ENCODE peak calls at places on chromosomes 5 and 9, in nine cellular contexts. One of them, this sample, is unnamed.

GRCh38 chr9:96203867-96204412 is 98.0 kb downstream of the HSD17B3 start:
- DNase-seq in astrocyte of the hippocampus: no peak
- DNase-seq in iris pigment epithelial cell: no peak
- DNase-seq in caudate nucleus: no peak
- DNase-seq in bronchial epithelial cell: no peak
- DNase-seq in cardiac muscle cell: peak; percentile 13
- DNase-seq in left kidney: peak; percentile 47
- DNase-seq in NCI-H774: no peak
- DNase-seq in GM19239: no peak
- DNase-seq in this sample: no peak

GRCh38 chr9:20551835-20552234 is 70.5 kb downstream of the MLLT3 start:
- DNase-seq in iris pigment epithelial cell: no peak
- DNase-seq in caudate nucleus: no peak
- DNase-seq in NCI-H774: no peak
- DNase-seq in cardiac muscle cell: no peak
- DNase-seq in astrocyte of the hippocampus: no peak
- DNase-seq in bronchial epithelial cell: peak; percentile 64
- DNase-seq in GM19239: peak; percentile 12
- DNase-seq in left kidney: peak; percentile 70
- DNase-seq in this sample: no peak

GRCh38 chr5:135155616-135156214 is 121.7 kb upstream of the PITX1 start:
- DNase-seq in bronchial epithelial cell: peak; percentile 21
- DNase-seq in NCI-H774: peak; percentile 9
- DNase-seq in GM19239: no peak
- DNase-seq in caudate nucleus: no peak
- DNase-seq in iris pigment epithelial cell: no peak
- DNase-seq in left kidney: no peak
- DNase-seq in cardiac muscle cell: no peak
- DNase-seq in astrocyte of the hippocampus: no peak
- DNase-seq in this sample: no peak

GRCh38 chr9:119298076-119298853 is 71.0 kb downstream of the BRINP1 start:
- DNase-seq in NCI-H774: no peak
- DNase-seq in iris pigment epithelial cell: no peak
- DNase-seq in GM19239: no peak
- DNase-seq in left kidney: no peak
- DNase-seq in caudate nucleus: no peak
- DNase-seq in astrocyte of the hippocampus: no peak
- DNase-seq in bronchial epithelial cell: peak; percentile 0
- DNase-seq in cardiac muscle cell: no peak
- DNase-seq in this sample: no peak

GRCh38 chr9:120892177-120892747 is 15.3 kb upstream of the PHF19 start:
- DNase-seq in bronchial epithelial cell: no peak
- DNase-seq in left kidney: no peak
- DNase-seq in GM19239: no peak
- DNase-seq in cardiac muscle cell: no peak
- DNase-seq in iris pigment epithelial cell: no peak
- DNase-seq in caudate nucleus: no peak
- DNase-seq in NCI-H774: no peak
- DNase-seq in astrocyte of the hippocampus: no peak
- DNase-seq in this sample: no peak

GRCh38 chr5:89967806-89968444 is 441.6 kb downstream of the CETN3 start:
- DNase-seq in left kidney: no peak
- DNase-seq in NCI-H774: no peak
- DNase-seq in caudate nucleus: no peak
- DNase-seq in astrocyte of the hippocampus: peak; percentile 31
- DNase-seq in iris pigment epithelial cell: peak; percentile 79
- DNase-seq in cardiac muscle cell: peak; percentile 66
- DNase-seq in bronchial epithelial cell: peak; percentile 42
- DNase-seq in GM19239: no peak
- DNase-seq in this sample: peak; percentile 69

GRCh38 chr9:32550046-32550608 is 2.0 kb upstream of the SMIM27 start:
- DNase-seq in NCI-H774: no peak
- DNase-seq in iris pigment epithelial cell: peak; percentile 60
- DNase-seq in bronchial epithelial cell: peak; percentile 30
- DNase-seq in astrocyte of the hippocampus: peak; percentile 57
- DNase-seq in left kidney: peak; percentile 83
- DNase-seq in cardiac muscle cell: peak; percentile 35
- DNase-seq in GM19239: no peak
- DNase-seq in caudate nucleus: peak; percentile 65
- DNase-seq in this sample: peak; percentile 45

GRCh38 chr5:54738118-54738972 is 220.8 kb downstream of the SNX18 start:
- DNase-seq in NCI-H774: peak; percentile 12
- DNase-seq in astrocyte of the hippocampus: peak; percentile 26
- DNase-seq in caudate nucleus: no peak
- DNase-seq in iris pigment epithelial cell: peak; percentile 54
- DNase-seq in cardiac muscle cell: peak; percentile 43
- DNase-seq in GM19239: no peak
- DNase-seq in bronchial epithelial cell: peak; percentile 44
- DNase-seq in left kidney: no peak
- DNase-seq in this sample: no peak

GRCh38 chr5:13909271-13909670 is 35.2 kb downstream of the DNAH5 start:
- DNase-seq in caudate nucleus: no peak
- DNase-seq in bronchial epithelial cell: no peak
- DNase-seq in GM19239: no peak
- DNase-seq in cardiac muscle cell: no peak
- DNase-seq in astrocyte of the hippocampus: no peak
- DNase-seq in left kidney: no peak
- DNase-seq in iris pigment epithelial cell: no peak
- DNase-seq in NCI-H774: no peak
- DNase-seq in this sample: no peak

GRCh38 chr5:96649251-96649937 is 12.8 kb upstream of the CAST start:
- DNase-seq in left kidney: peak; percentile 33
- DNase-seq in astrocyte of the hippocampus: no peak
- DNase-seq in cardiac muscle cell: no peak
- DNase-seq in caudate nucleus: no peak
- DNase-seq in iris pigment epithelial cell: no peak
- DNase-seq in NCI-H774: no peak
- DNase-seq in bronchial epithelial cell: no peak
- DNase-seq in GM19239: no peak
- DNase-seq in this sample: no peak

GRCh38 chr9:130513094-130513493 is 66.3 kb upstream of the FUBP3 start:
- DNase-seq in astrocyte of the hippocampus: no peak
- DNase-seq in cardiac muscle cell: no peak
- DNase-seq in GM19239: no peak
- DNase-seq in left kidney: no peak
- DNase-seq in NCI-H774: no peak
- DNase-seq in caudate nucleus: no peak
- DNase-seq in bronchial epithelial cell: no peak
- DNase-seq in iris pigment epithelial cell: no peak
- DNase-seq in this sample: no peak

GRCh38 chr5:23269981-23270380 is 237.4 kb upstream of the PRDM9 start:
- DNase-seq in GM19239: no peak
- DNase-seq in cardiac muscle cell: no peak
- DNase-seq in NCI-H774: no peak
- DNase-seq in left kidney: no peak
- DNase-seq in bronchial epithelial cell: peak; percentile 85
- DNase-seq in iris pigment epithelial cell: peak; percentile 21
- DNase-seq in astrocyte of the hippocampus: no peak
- DNase-seq in caudate nucleus: no peak
- DNase-seq in this sample: no peak

This sample was measured in astrocyte of the spinal cord.